ENCODE peak calls at places on chromosome 3, in nine cellular contexts. I is NCI-H187 treated with DMSO at 0.1 percent for 48 hours, B is SHP77, C is pons, W is amygdala, E is posterior cingulate gyrus, A is GM03348, L is cardiac muscle cell, M is OCI-LY7. U is an unnamed sample.

GRCh38 chr3:57917611-57918010 is 90.6 kb upstream of the FLNB start:
- DNase-seq in I (no peak), B (no peak), L (no peak), E (no peak), W (no peak), C (no peak), A (no peak), M (no peak), U (no peak)

GRCh38 chr3:57446318-57446841 is 97.8 kb downstream of the DNAH12 start:
- DNase-seq in C (no peak), A (peak; percentile 26), I (no peak), E (no peak), M (no peak), B (no peak), L (no peak), W (no peak), U (peak; percentile 8)

GRCh38 chr3:172357850-172358754 is 90.2 kb downstream of the GHSR start:
- DNase-seq in I (no peak), L (no peak), E (no peak), C (no peak), A (peak; percentile 56), M (no peak), W (no peak), B (no peak), U (no peak)

GRCh38 chr3:172846706-172847105 is 96.2 kb downstream of the ECT2 start:
- DNase-seq in E (no peak), B (no peak), I (no peak), A (no peak), W (no peak), C (no peak), M (no peak), L (no peak), U (no peak)

GRCh38 chr3:100364421-100364820 is 29.9 kb downstream of the NIT2 start:
- DNase-seq in I (no peak), E (no peak), W (no peak), A (no peak), B (no peak), C (no peak), L (no peak), M (no peak), U (no peak)

GRCh38 chr3:190130700-190131099 is 10.0 kb upstream of the P3H2 start:
- DNase-seq in I (no peak), W (no peak), L (no peak), B (no peak), E (no peak), A (no peak), C (no peak), M (no peak), U (no peak)

GRCh38 chr3:72938471-72939265 is 50.8 kb downstream of the GXYLT2 start:
- DNase-seq in L (peak; percentile 50), B (peak; percentile 70), M (peak; percentile 59), A (peak; percentile 87), I (no peak), E (no peak), C (peak; percentile 84), W (peak; percentile 41), U (peak; percentile 84)

GRCh38 chr3:197103766-197104165 is 74.1 kb upstream of the MELTF start:
- DNase-seq in A (no peak), C (no peak), I (no peak), W (no peak), B (no peak), L (no peak), M (no peak), E (no peak), U (no peak)

GRCh38 chr3:190811775-190812480 is 50.6 kb downstream of the GMNC start:
- DNase-seq in L (peak; percentile 79), C (peak; percentile 80), A (peak; percentile 52), B (peak; percentile 50), M (peak; percentile 69), I (no peak), E (no peak), W (peak; percentile 18), U (peak; percentile 41)

GRCh38 chr3:60475096-60475495 is 776.2 kb downstream of the FHIT start:
- DNase-seq in A (no peak), E (no peak), M (no peak), C (no peak), I (no peak), L (no peak), W (no peak), B (no peak), U (no peak)

GRCh38 chr3:58711871-58712270 is 45.3 kb upstream of the FAM3D start:
- DNase-seq in M (no peak), E (no peak), C (no peak), L (no peak), I (no peak), B (no peak), A (no peak), W (no peak), U (no peak)

GRCh38 chr3:123610331-123610730 is 25.5 kb upstream of the HACD2 start:
- DNase-seq in I (peak; percentile 90), C (no peak), W (no peak), B (no peak), M (peak; percentile 78), L (no peak), E (no peak), A (no peak), U (no peak)

GRCh38 chr3:3792391-3792790 is 6.8 kb upstream of the LRRN1 start:
- DNase-seq in I (no peak), A (no peak), L (no peak), W (no peak), M (no peak), C (no peak), E (no peak), B (no peak), U (no peak)

GRCh38 chr3:151553873-151554272 is 93.0 kb upstream of the IGSF10 start:
- DNase-seq in A (no peak), B (no peak), W (no peak), E (no peak), L (no peak), I (no peak), C (no peak), M (no peak), U (no peak)

GRCh38 chr3:138694287-138695007 is 85.9 kb downstream of the FAIM start:
- DNase-seq in A (peak; percentile 69), E (no peak), B (no peak), L (no peak), M (no peak), I (no peak), W (no peak), C (no peak), U (peak; percentile 66)

GRCh38 chr3:27165348-27165747 is 203.8 kb downstream of the NEK10 start:
- DNase-seq in W (no peak), E (no peak), L (no peak), M (no peak), C (no peak), I (no peak), A (peak; percentile 77), B (no peak), U (peak; percentile 29)

GRCh38 chr3:88057650-88058321 is 1.0 kb downstream of the CGGBP1 start:
- DNase-seq in C (peak; percentile 61), W (no peak), A (peak; percentile 9), M (no peak), L (peak; percentile 8), E (no peak), B (no peak), I (no peak), U (peak; percentile 4)

GRCh38 chr3:14507345-14507741 is 32.8 kb downstream of the GRIP2 start:
- DNase-seq in E (no peak), W (no peak), I (no peak), M (no peak), L (no peak), C (no peak), A (no peak), B (no peak), U (no peak)

GRCh38 chr3:45684327-45684892 is 4.8 kb upstream of the SACM1L start:
- DNase-seq in L (no peak), E (no peak), I (no peak), B (no peak), A (no peak), M (no peak), W (no peak), C (no peak), U (no peak)

GRCh38 chr3:38267689-38268477 is 2.3 kb downstream of the SLC22A13 start:
- DNase-seq in E (no peak), C (peak; percentile 15), A (no peak), I (no peak), W (no peak), B (no peak), L (no peak), M (no peak), U (no peak)

GRCh38 chr3:40620151-40620550 is 95.4 kb downstream of the ZNF621 start:
- DNase-seq in W (no peak), B (no peak), L (no peak), I (no peak), A (no peak), C (peak; percentile 5), E (no peak), M (no peak), U (no peak)

GRCh38 chr3:171328419-171329082 is 131.7 kb downstream of the TNIK start:
- DNase-seq in E (no peak), C (no peak), I (no peak), A (no peak), M (peak; percentile 20), L (no peak), W (peak; percentile 14), B (no peak), U (no peak)

GRCh38 chr3:85360742-85361387 is 402.1 kb downstream of the CADM2 start:
- DNase-seq in C (peak; percentile 94), B (peak; percentile 69), M (peak; percentile 13), A (no peak), E (peak; percentile 33), L (peak; percentile 69), I (peak; percentile 7), W (peak; percentile 80), U (no peak)

GRCh38 chr3:42209917-42210316 is 56.1 kb downstream of the CCK start:
- DNase-seq in M (no peak), A (no peak), C (no peak), L (no peak), B (no peak), I (no peak), W (no peak), E (no peak), U (no peak)

GRCh38 chr3:10994311-10994710 is 1.8 kb downstream of the SLC6A1 start:
- DNase-seq in I (no peak), M (no peak), B (no peak), W (peak; percentile 76), E (peak; percentile 50), C (peak; percentile 88), A (no peak), L (no peak), U (no peak)

GRCh38 chr3:12982619-12983101 is 90.6 kb downstream of the IQSEC1 start:
- DNase-seq in M (peak; percentile 47), A (no peak), W (no peak), E (no peak), C (no peak), I (no peak), B (no peak), L (no peak), U (no peak)

GRCh38 chr3:99776516-99777209 is 41.0 kb upstream of the CMSS1 start:
- DNase-seq in E (no peak), B (no peak), L (no peak), I (no peak), A (no peak), M (no peak), W (no peak), C (no peak), U (no peak)

GRCh38 chr3:137792633-137793271 is 28.6 kb downstream of the SOX14 start:
- DNase-seq in L (peak; percentile 11), M (peak; percentile 27), I (no peak), W (no peak), C (peak; percentile 43), B (no peak), E (no peak), A (peak; percentile 58), U (peak; percentile 54)

GRCh38 chr3:14410501-14411165 is 8.2 kb downstream of the SLC6A6 start:
- DNase-seq in W (no peak), C (no peak), E (no peak), B (no peak), L (no peak), A (peak; percentile 90), I (no peak), M (peak; percentile 62), U (peak; percentile 85)

GRCh38 chr3:115040673-115041286 is 106.3 kb downstream of the ZBTB20 start:
- DNase-seq in L (peak; percentile 36), C (peak; percentile 52), M (peak; percentile 30), W (peak; percentile 18), B (peak; percentile 12), A (peak; percentile 67), E (no peak), I (no peak), U (peak; percentile 30)

GRCh38 chr3:61924065-61924740 is 362.8 kb downstream of the PTPRG start:
- DNase-seq in I (no peak), W (no peak), E (no peak), C (no peak), L (peak; percentile 60), A (no peak), M (no peak), B (no peak), U (no peak)